ENCODE peak calls at places on chromosomes 1 and 21, in nine cellular contexts. C is lower leg skin, H is esophagus squamous epithelium, S is gastrocnemius medialis, L is ovary, T is stomach, X is heart left ventricle, G is sigmoid colon, B is upper lobe of left lung. N is an unnamed sample.

GRCh38 chr1:205645494-205645893 is 13.7 kb upstream of the ELK4 start:
- DNase-seq in C (no peak), H (no peak), S (no peak), L (no peak), T (no peak), X (no peak), G (no peak), B (no peak), N (no peak)

GRCh38 chr1:107677674-107678073 is 287.3 kb downstream of the VAV3 start:
- DNase-seq in C (no peak), H (no peak), S (no peak), L (no peak), T (no peak), X (no peak), G (no peak), B (no peak), N (no peak)

GRCh38 chr1:156480015-156480368 is 20.6 kb downstream of the MEF2D start:
- DNase-seq in C (no peak), H (no peak), S (no peak), L (no peak), T (no peak), X (no peak), G (no peak), B (no peak), N (no peak)

GRCh38 chr1:88979054-88979748 is 13.2 kb downstream of the KYAT3 start:
- DNase-seq in C (no peak), H (no peak), S (no peak), L (no peak), T (no peak), X (no peak), G (no peak), B (no peak), N (no peak)

GRCh38 chr1:207239874-207240273 is 81.6 kb upstream of the CD55 start:
- DNase-seq in C (no peak), H (no peak), S (no peak), L (no peak), T (no peak), X (no peak), G (no peak), B (no peak), N (no peak)

GRCh38 chr21:21101911-21102310 is 103.7 kb downstream of the NCAM2 start:
- DNase-seq in C (no peak), H (no peak), S (no peak), L (no peak), T (no peak), X (no peak), G (no peak), B (no peak), N (peak; percentile 67)

GRCh38 chr1:79716481-79716880 is 710.0 kb upstream of the ADGRL4 start:
- DNase-seq in C (no peak), H (no peak), S (no peak), L (no peak), T (no peak), X (no peak), G (no peak), B (no peak), N (no peak)

GRCh38 chr1:2802421-2802961 is 998 bp upstream of the TTC34 start:
- DNase-seq in C (no peak), H (no peak), S (no peak), L (no peak), T (no peak), X (no peak), G (peak; percentile 46), B (peak; percentile 46), N (no peak)

GRCh38 chr21:42062543-42063022 is 8.5 kb upstream of the UMODL1 start:
- DNase-seq in C (no peak), H (peak; percentile 39), S (peak; percentile 15), L (no peak), T (peak; percentile 56), X (no peak), G (no peak), B (no peak), N (peak; percentile 28)

GRCh38 chr1:93635614-93636543 is 45.8 kb downstream of the BCAR3 start:
- DNase-seq in C (no peak), H (no peak), S (no peak), L (no peak), T (no peak), X (no peak), G (no peak), B (no peak), N (peak; percentile 64)

GRCh38 chr21:36918291-36918690 is 48.2 kb downstream of the HLCS start:
- DNase-seq in C (no peak), H (no peak), S (peak; percentile 52), L (no peak), T (no peak), X (no peak), G (no peak), B (no peak), N (no peak)

GRCh38 chr1:223628233-223628632 is 37.3 kb downstream of the CAPN8 start:
- DNase-seq in C (no peak), H (no peak), S (no peak), L (peak; percentile 38), T (peak; percentile 42), X (no peak), G (no peak), B (no peak), N (peak; percentile 86)

GRCh38 chr1:151946366-151946764 is 37.1 kb upstream of the THEM4 start:
- DNase-seq in C (no peak), H (no peak), S (no peak), L (no peak), T (no peak), X (no peak), G (no peak), B (no peak), N (no peak)

GRCh38 chr1:10628685-10629084 is 153.9 kb downstream of the PEX14 start:
- DNase-seq in C (no peak), H (no peak), S (no peak), L (peak; percentile 89), T (peak; percentile 93), X (peak; percentile 79), G (peak; percentile 88), B (no peak), N (peak; percentile 74)

GRCh38 chr1:244218220-244218619 is 167.1 kb downstream of the ZBTB18 start:
- DNase-seq in C (no peak), H (no peak), S (no peak), L (no peak), T (no peak), X (no peak), G (no peak), B (no peak), N (no peak)

GRCh38 chr21:44433791-44434567 is 21.3 kb upstream of the LRRC3 start:
- DNase-seq in C (no peak), H (no peak), S (peak; percentile 0), L (peak; percentile 1), T (no peak), X (no peak), G (peak; percentile 51), B (peak; percentile 72), N (no peak)

GRCh38 chr1:18495635-18496034 is 14.9 kb downstream of the KLHDC7A start:
- DNase-seq in C (no peak), H (no peak), S (no peak), L (no peak), T (no peak), X (no peak), G (no peak), B (no peak), N (no peak)

GRCh38 chr1:18491168-18491567 is 10.4 kb downstream of the KLHDC7A start:
- DNase-seq in C (no peak), H (no peak), S (no peak), L (no peak), T (no peak), X (no peak), G (no peak), B (no peak), N (no peak)

GRCh38 chr1:18489417-18490143 is 8.8 kb downstream of the KLHDC7A start:
- DNase-seq in C (no peak), H (no peak), S (no peak), L (no peak), T (no peak), X (no peak), G (no peak), B (no peak), N (no peak)

GRCh38 chr1:18494304-18494703 is 13.6 kb downstream of the KLHDC7A start:
- DNase-seq in C (no peak), H (no peak), S (no peak), L (no peak), T (no peak), X (no peak), G (no peak), B (no peak), N (no peak)
- TF ChIP-seq POLR2A in C (no peak), H (no peak), S (no peak), L (no peak), T (no peak), X (no peak), G (no peak), B (no peak), N (no peak)

DNA sequence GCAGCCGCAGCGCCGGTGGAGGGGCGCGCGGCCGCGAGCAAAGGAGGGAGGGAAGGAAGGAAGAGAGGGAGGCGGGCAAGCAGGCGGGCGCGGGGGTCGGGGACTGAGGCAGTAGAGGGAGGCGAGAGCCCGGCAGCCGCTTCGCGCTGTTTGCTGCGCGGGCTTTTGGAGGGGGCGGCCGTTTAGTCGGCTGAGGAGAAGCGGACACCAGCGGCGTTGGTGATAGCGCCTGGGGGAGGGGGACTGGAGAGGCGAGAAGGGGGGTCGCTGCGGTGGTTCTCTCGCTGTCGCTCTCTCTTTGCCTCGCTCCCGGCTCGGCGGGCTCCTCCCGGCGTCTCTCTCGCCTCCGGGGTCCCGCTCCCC is at the start of gene HS2ST1:
- DNase-seq in C (no peak), H (no peak), S (no peak), L (no peak), T (no peak), X (no peak), G (no peak), B (no peak), N (no peak)
- TF ChIP-seq POLR2A in C (no peak), H (no peak), S (peak; percentile 67), L (peak; percentile 64), T (no peak), X (no peak), G (peak; percentile 58), B (peak; percentile 44), N (no peak)

DNA sequence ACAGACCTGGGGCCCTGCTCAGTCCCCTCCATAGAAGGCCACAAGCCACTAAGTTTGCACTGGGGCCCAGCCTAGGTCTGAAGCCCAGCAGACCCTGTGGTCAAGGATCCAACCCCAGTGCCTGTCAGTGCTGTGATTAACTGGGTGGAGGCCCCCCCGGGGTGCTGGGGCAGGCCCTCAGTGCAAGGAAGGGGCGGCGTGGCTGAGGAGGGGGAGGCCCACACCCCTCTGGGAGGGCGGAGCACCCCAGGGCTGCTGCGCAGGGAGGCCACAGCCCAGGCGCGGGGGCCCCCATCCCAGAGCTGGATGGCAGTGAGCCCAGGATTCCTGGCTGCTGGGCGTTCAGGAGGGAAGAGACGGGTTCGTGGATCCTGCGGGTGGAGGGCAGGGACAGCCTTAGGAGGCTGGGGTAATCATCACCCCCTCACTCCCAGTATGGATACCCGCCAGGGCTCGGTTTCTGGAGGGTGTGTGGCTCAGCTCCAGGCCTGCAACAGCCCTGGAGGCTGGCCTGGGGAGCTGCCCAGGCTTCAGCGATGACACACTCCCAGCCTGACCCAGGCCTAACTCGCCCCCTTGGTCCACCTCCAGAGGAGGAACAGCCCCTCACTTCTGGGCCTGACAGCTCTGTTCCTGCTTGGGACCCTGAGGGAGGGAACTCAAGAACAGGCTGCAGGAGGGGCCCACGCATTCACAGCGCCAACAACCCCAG is 884 bp downstream of the GJC2 start:
- DNase-seq in C (no peak), H (no peak), S (no peak), L (peak; percentile 95), T (no peak), X (peak; percentile 70), G (peak; percentile 95), B (peak; percentile 84), N (peak; percentile 80)
- TF ChIP-seq POLR2A in C (no peak), H (no peak), S (no peak), L (no peak), T (no peak), X (no peak), G (no peak), B (no peak), N (no peak)

GRCh38 chr1:145991799-145992412 is 4.5 kb downstream of the TXNIP start:
- DNase-seq in C (no peak), H (no peak), S (no peak), L (no peak), T (peak; percentile 44), X (no peak), G (peak; percentile 74), B (no peak), N (no peak)
- TF ChIP-seq POLR2A in C (no peak), H (no peak), S (peak; percentile 26), L (no peak), T (no peak), X (no peak), G (no peak), B (peak; percentile 39), N (no peak)

N was measured in testis.